ENCODE peak calls at places on chromosomes 13 and 19, in seven cellular contexts. One of them, this sample, is unnamed.

GRCh38 chr19:10761443-10762242 is 43.8 kb downstream of the DNM2 start:
- DNase-seq in aorta: peak; percentile 73
- DNase-seq in tibial artery: no peak
- DNase-seq in heart right ventricle: no peak
- DNase-seq in fibroblast of lung: no peak
- DNase-seq in heart left ventricle: no peak
- DNase-seq in astrocyte: no peak
- DNase-seq in this sample: no peak

GRCh38 chr19:19137556-19138109 is 645 bp downstream of the TMEM161A start:
- DNase-seq in aorta: no peak
- DNase-seq in heart right ventricle: no peak
- DNase-seq in astrocyte: no peak
- DNase-seq in fibroblast of lung: no peak
- DNase-seq in heart left ventricle: no peak
- DNase-seq in tibial artery: no peak
- DNase-seq in this sample: no peak

GRCh38 chr19:2775556-2776430 is 7.3 kb downstream of the SGTA start:
- DNase-seq in fibroblast of lung: peak; percentile 36
- DNase-seq in aorta: peak; percentile 86
- DNase-seq in astrocyte: peak; percentile 62
- DNase-seq in heart right ventricle: peak; percentile 85
- DNase-seq in heart left ventricle: peak; percentile 88
- DNase-seq in tibial artery: peak; percentile 42
- DNase-seq in this sample: no peak

GRCh38 chr13:52127783-52128702 is 830 bp downstream of the NEK5 start:
- DNase-seq in fibroblast of lung: peak; percentile 67
- DNase-seq in tibial artery: peak; percentile 58
- DNase-seq in aorta: peak; percentile 55
- DNase-seq in heart left ventricle: no peak
- DNase-seq in astrocyte: peak; percentile 62
- DNase-seq in heart right ventricle: peak; percentile 66
- DNase-seq in this sample: peak; percentile 64

GRCh38 chr13:63842102-63842501 is 2426.5 kb upstream of the PCDH20 start:
- DNase-seq in aorta: no peak
- DNase-seq in heart left ventricle: no peak
- DNase-seq in astrocyte: no peak
- DNase-seq in tibial artery: no peak
- DNase-seq in fibroblast of lung: no peak
- DNase-seq in heart right ventricle: no peak
- DNase-seq in this sample: no peak

GRCh38 chr19:37655689-37656491 is 625 bp upstream of the ZFP30 start:
- DNase-seq in fibroblast of lung: peak; percentile 78
- DNase-seq in heart right ventricle: peak; percentile 86
- DNase-seq in heart left ventricle: peak; percentile 88
- DNase-seq in tibial artery: peak; percentile 74
- DNase-seq in astrocyte: peak; percentile 61
- DNase-seq in aorta: peak; percentile 89
- DNase-seq in this sample: peak; percentile 88

GRCh38 chr19:1351324-1351947 is 32.3 kb upstream of the NDUFS7 start:
- DNase-seq in heart right ventricle: no peak
- DNase-seq in astrocyte: no peak
- DNase-seq in tibial artery: no peak
- DNase-seq in heart left ventricle: no peak
- DNase-seq in fibroblast of lung: no peak
- DNase-seq in aorta: no peak
- DNase-seq in this sample: no peak

GRCh38 chr19:18021121-18021755 is 13.3 kb downstream of the ARRDC2 start:
- DNase-seq in tibial artery: peak; percentile 93
- DNase-seq in heart right ventricle: peak; percentile 91
- DNase-seq in astrocyte: peak; percentile 69
- DNase-seq in aorta: peak; percentile 96
- DNase-seq in heart left ventricle: peak; percentile 93
- DNase-seq in fibroblast of lung: peak; percentile 71
- DNase-seq in this sample: no peak

GRCh38 chr19:13428352-13428751 is 77.9 kb downstream of the CACNA1A start:
- DNase-seq in astrocyte: no peak
- DNase-seq in fibroblast of lung: peak; percentile 9
- DNase-seq in tibial artery: no peak
- DNase-seq in heart right ventricle: no peak
- DNase-seq in heart left ventricle: no peak
- DNase-seq in aorta: no peak
- DNase-seq in this sample: no peak

GRCh38 chr13:32261567-32261966 is 53.6 kb downstream of the ZAR1L start:
- DNase-seq in tibial artery: peak; percentile 80
- DNase-seq in heart left ventricle: peak; percentile 92
- DNase-seq in fibroblast of lung: peak; percentile 90
- DNase-seq in heart right ventricle: peak; percentile 91
- DNase-seq in astrocyte: peak; percentile 93
- DNase-seq in aorta: peak; percentile 83
- DNase-seq in this sample: no peak

GRCh38 chr13:100543872-100544602 is 44.6 kb downstream of the GGACT start:
- DNase-seq in heart right ventricle: peak; percentile 14
- DNase-seq in astrocyte: no peak
- DNase-seq in fibroblast of lung: peak; percentile 22
- DNase-seq in aorta: no peak
- DNase-seq in tibial artery: no peak
- DNase-seq in heart left ventricle: no peak
- DNase-seq in this sample: no peak

GRCh38 chr19:19260842-19261241 is 12.3 kb downstream of the TM6SF2 start:
- DNase-seq in heart right ventricle: no peak
- DNase-seq in astrocyte: no peak
- DNase-seq in aorta: no peak
- DNase-seq in fibroblast of lung: no peak
- DNase-seq in tibial artery: no peak
- DNase-seq in heart left ventricle: no peak
- DNase-seq in this sample: no peak

GRCh38 chr13:43221611-43222010 is 198.2 kb downstream of the DNAJC15 start:
- DNase-seq in heart right ventricle: no peak
- DNase-seq in tibial artery: no peak
- DNase-seq in heart left ventricle: no peak
- DNase-seq in astrocyte: no peak
- DNase-seq in aorta: no peak
- DNase-seq in fibroblast of lung: no peak
- DNase-seq in this sample: peak; percentile 2

GRCh38 chr19:35633727-35634440 is 5.0 kb downstream of the RBM42 start:
- DNase-seq in aorta: no peak
- DNase-seq in heart right ventricle: no peak
- DNase-seq in astrocyte: no peak
- DNase-seq in heart left ventricle: no peak
- DNase-seq in tibial artery: no peak
- DNase-seq in fibroblast of lung: no peak
- DNase-seq in this sample: no peak

GRCh38 chr19:33090179-33090578 is 9.2 kb downstream of the GPATCH1 start:
- DNase-seq in astrocyte: no peak
- DNase-seq in heart left ventricle: no peak
- DNase-seq in tibial artery: no peak
- DNase-seq in fibroblast of lung: no peak
- DNase-seq in aorta: no peak
- DNase-seq in heart right ventricle: no peak
- DNase-seq in this sample: no peak

GRCh38 chr19:14117668-14118164 is at the start of gene PRKACA:
- DNase-seq in heart left ventricle: peak; percentile 100
- DNase-seq in aorta: peak; percentile 100
- DNase-seq in tibial artery: peak; percentile 98
- DNase-seq in heart right ventricle: peak; percentile 98
- DNase-seq in astrocyte: peak; percentile 97
- DNase-seq in fibroblast of lung: peak; percentile 99
- DNase-seq in this sample: peak; percentile 95

GRCh38 chr13:41756198-41756885 is 204.6 kb downstream of the VWA8 start:
- DNase-seq in heart left ventricle: no peak
- DNase-seq in fibroblast of lung: no peak
- DNase-seq in heart right ventricle: no peak
- DNase-seq in aorta: no peak
- DNase-seq in astrocyte: no peak
- DNase-seq in tibial artery: no peak
- DNase-seq in this sample: no peak

GRCh38 chr13:98202026-98202425 is 25.0 kb upstream of the RNF113B start:
- DNase-seq in fibroblast of lung: no peak
- DNase-seq in aorta: no peak
- DNase-seq in astrocyte: no peak
- DNase-seq in tibial artery: no peak
- DNase-seq in heart left ventricle: no peak
- DNase-seq in heart right ventricle: no peak
- DNase-seq in this sample: no peak

GRCh38 chr19:51664131-51664530 is 17.5 kb upstream of the SIGLEC14 start:
- DNase-seq in heart right ventricle: no peak
- DNase-seq in astrocyte: no peak
- DNase-seq in fibroblast of lung: no peak
- DNase-seq in aorta: no peak
- DNase-seq in tibial artery: no peak
- DNase-seq in heart left ventricle: no peak
- DNase-seq in this sample: no peak

GRCh38 chr13:77339408-77339807 is 12.5 kb upstream of the MYCBP2 start:
- DNase-seq in fibroblast of lung: no peak
- DNase-seq in aorta: no peak
- DNase-seq in heart left ventricle: no peak
- DNase-seq in astrocyte: no peak
- DNase-seq in heart right ventricle: no peak
- DNase-seq in tibial artery: no peak
- DNase-seq in this sample: no peak
- H3K27me3 ChIP-seq in fibroblast of lung: peaks cover 4% of the 10 kb centered on the region
- H3K27me3 ChIP-seq in aorta: no peaks in the 10 kb centered on the region
- H3K27me3 ChIP-seq in heart left ventricle: peaks cover 4% of the 10 kb centered on the region
- H3K27me3 ChIP-seq in astrocyte: peaks cover 7% of the 10 kb centered on the region
- H3K27me3 ChIP-seq in heart right ventricle: peaks cover 5% of the 10 kb centered on the region
- H3K27me3 ChIP-seq in tibial artery: no peaks in the 10 kb centered on the region
- H3K27me3 ChIP-seq in this sample: no peaks in the 10 kb centered on the region

GRCh38 chr13:71255633-71256032 is 611.4 kb downstream of the DACH1 start:
- DNase-seq in heart right ventricle: no peak
- DNase-seq in aorta: no peak
- DNase-seq in fibroblast of lung: no peak
- DNase-seq in heart left ventricle: no peak
- DNase-seq in astrocyte: no peak
- DNase-seq in tibial artery: no peak
- DNase-seq in this sample: peak; percentile 8

GRCh38 chr13:71260246-71260645 is 606.8 kb downstream of the DACH1 start:
- DNase-seq in tibial artery: no peak
- DNase-seq in heart right ventricle: no peak
- DNase-seq in astrocyte: no peak
- DNase-seq in fibroblast of lung: no peak
- DNase-seq in heart left ventricle: no peak
- DNase-seq in aorta: no peak
- DNase-seq in this sample: no peak

GRCh38 chr13:71249031-71249430 is 618.0 kb downstream of the DACH1 start:
- DNase-seq in astrocyte: no peak
- DNase-seq in heart left ventricle: no peak
- DNase-seq in aorta: no peak
- DNase-seq in tibial artery: no peak
- DNase-seq in fibroblast of lung: no peak
- DNase-seq in heart right ventricle: no peak
- DNase-seq in this sample: no peak

GRCh38 chr13:71252191-71252704 is 614.8 kb downstream of the DACH1 start:
- DNase-seq in fibroblast of lung: peak; percentile 51
- DNase-seq in aorta: no peak
- DNase-seq in tibial artery: no peak
- DNase-seq in heart right ventricle: no peak
- DNase-seq in astrocyte: no peak
- DNase-seq in heart left ventricle: no peak
- DNase-seq in this sample: no peak

GRCh38 chr13:71254384-71254783 is 612.6 kb downstream of the DACH1 start:
- DNase-seq in tibial artery: no peak
- DNase-seq in aorta: no peak
- DNase-seq in heart left ventricle: no peak
- DNase-seq in astrocyte: no peak
- DNase-seq in heart right ventricle: no peak
- DNase-seq in fibroblast of lung: no peak
- DNase-seq in this sample: peak; percentile 9
- H3K27ac ChIP-seq in tibial artery: no peak overlapping the region
- H3K27ac ChIP-seq in aorta: no peak overlapping the region
- H3K27ac ChIP-seq in heart left ventricle: no peak overlapping the region
- H3K27ac ChIP-seq in astrocyte: no peak overlapping the region
- H3K27ac ChIP-seq in heart right ventricle: no peak overlapping the region
- H3K27ac ChIP-seq in fibroblast of lung: no peak overlapping the region
- H3K27ac ChIP-seq in this sample: no peak overlapping the region

GRCh38 chr13:110309159-110309476 is 2.0 kb downstream of the COL4A2 start:
- DNase-seq in astrocyte: no peak
- DNase-seq in fibroblast of lung: no peak
- DNase-seq in heart left ventricle: no peak
- DNase-seq in heart right ventricle: no peak
- DNase-seq in tibial artery: no peak
- DNase-seq in aorta: no peak
- DNase-seq in this sample: no peak
- H3K4me1 ChIP-seq in astrocyte: peaks cover 60% of the 10 kb centered on the region
- H3K4me1 ChIP-seq in fibroblast of lung: peaks cover 15% of the 10 kb centered on the region
- H3K4me1 ChIP-seq in heart left ventricle: peaks cover 72% of the 10 kb centered on the region
- H3K4me1 ChIP-seq in heart right ventricle: peaks cover 40% of the 10 kb centered on the region
- H3K4me1 ChIP-seq in tibial artery: peaks cover 28% of the 10 kb centered on the region
- H3K4me1 ChIP-seq in aorta: peaks cover 4% of the 10 kb centered on the region
- H3K4me1 ChIP-seq in this sample: peaks cover 12% of the 10 kb centered on the region

DNA sequence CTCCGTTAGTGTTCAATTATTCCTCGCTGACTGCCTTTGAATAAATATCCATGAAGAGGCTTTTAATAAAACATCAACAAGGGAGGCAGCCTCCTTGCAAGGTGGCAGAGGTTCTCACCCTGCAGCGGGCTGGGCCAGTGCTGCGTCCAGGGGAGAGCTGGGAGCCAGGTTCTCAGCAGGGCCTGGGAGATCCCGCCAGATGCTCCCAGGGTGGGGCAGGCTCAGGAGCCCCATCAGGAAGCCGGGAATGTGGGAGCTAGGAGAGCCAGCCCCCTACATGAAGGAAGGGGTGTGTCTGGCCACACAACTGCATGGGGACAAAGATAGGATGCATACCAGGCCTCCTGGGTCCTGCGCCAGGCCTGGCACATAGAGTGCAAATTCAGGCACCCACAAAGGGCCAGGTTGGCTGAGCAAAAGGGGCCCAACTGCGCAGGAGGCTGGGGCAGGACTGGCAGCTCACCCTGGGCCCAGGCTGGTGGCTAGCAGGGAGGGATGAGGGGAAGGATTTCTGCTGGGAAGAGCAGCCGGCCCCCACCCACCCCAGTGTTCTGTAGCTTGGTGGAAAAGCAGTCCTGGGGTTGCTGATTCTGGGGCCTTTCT is 22.8 kb downstream of the VSTM2B start:
- DNase-seq in aorta: no peak
- DNase-seq in heart left ventricle: peak; percentile 18
- DNase-seq in heart right ventricle: no peak
- DNase-seq in tibial artery: peak; percentile 5
- DNase-seq in fibroblast of lung: no peak
- DNase-seq in astrocyte: no peak
- DNase-seq in this sample: no peak
- H3K27me3 ChIP-seq in aorta: no peaks in the 10 kb centered on the region
- H3K27me3 ChIP-seq in heart left ventricle: peaks cover 19% of the 10 kb centered on the region
- H3K27me3 ChIP-seq in heart right ventricle: peaks cover 31% of the 10 kb centered on the region
- H3K27me3 ChIP-seq in tibial artery: no peaks in the 10 kb centered on the region
- H3K27me3 ChIP-seq in fibroblast of lung: no peaks in the 10 kb centered on the region
- H3K27me3 ChIP-seq in astrocyte: no peaks in the 10 kb centered on the region
- H3K27me3 ChIP-seq in this sample: no peaks in the 10 kb centered on the region

DNA sequence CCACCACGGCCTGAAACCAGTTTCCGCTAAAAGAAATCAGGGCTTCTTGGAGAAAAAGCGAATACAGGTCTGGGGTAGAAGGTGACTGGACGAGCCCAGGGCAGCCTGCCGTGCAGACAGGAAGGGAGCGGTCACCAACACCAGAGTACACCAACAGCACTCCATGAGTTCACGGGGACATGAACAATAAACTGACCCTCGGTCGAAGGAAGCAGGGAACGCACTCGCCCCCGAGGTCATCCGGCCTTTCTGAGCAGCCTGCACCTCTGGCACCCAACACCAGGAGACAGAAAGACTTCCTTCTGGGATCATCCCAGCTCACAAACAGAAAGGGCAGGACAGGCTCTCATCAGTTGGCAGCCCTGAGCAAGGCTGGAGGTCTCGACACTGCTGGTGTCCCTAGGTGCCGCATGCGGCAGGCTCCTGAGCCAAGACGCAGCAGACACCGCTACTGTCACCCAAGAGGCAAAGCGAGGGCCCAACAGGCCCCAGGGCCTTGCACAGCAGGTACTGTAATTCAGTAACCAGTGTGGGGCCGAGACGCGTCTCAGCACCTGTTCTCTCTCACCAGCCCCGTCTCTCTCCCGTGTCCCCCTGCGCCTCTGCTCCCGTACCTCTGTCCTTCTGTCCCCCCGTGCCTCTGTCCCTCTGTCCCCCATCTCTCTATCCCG is 18.0 kb downstream of the DCUN1D2 start:
- DNase-seq in astrocyte: no peak
- DNase-seq in tibial artery: no peak
- DNase-seq in heart right ventricle: peak; percentile 54
- DNase-seq in heart left ventricle: peak; percentile 56
- DNase-seq in aorta: no peak
- DNase-seq in fibroblast of lung: no peak
- DNase-seq in this sample: no peak
- H3K27ac ChIP-seq in astrocyte: no peak overlapping the region
- H3K27ac ChIP-seq in tibial artery: no peak overlapping the region
- H3K27ac ChIP-seq in heart right ventricle: peak overlapping the region; percentile 75
- H3K27ac ChIP-seq in heart left ventricle: peak overlapping the region; percentile 80
- H3K27ac ChIP-seq in aorta: no peak overlapping the region
- H3K27ac ChIP-seq in fibroblast of lung: no peak overlapping the region
- H3K27ac ChIP-seq in this sample: no peak overlapping the region

This sample was measured in foreskin keratinocyte.